ENCODE peak calls at places on chromosomes 13 and 19, in seven cellular contexts. Y is T-helper 1 cell, L is neuronal stem cell, P is MCF 10A, W is DMS153, K is AG09319, G is naive B cell. X is an unnamed sample.
A peak's percentile ranks its signal among the peaks of the same experiment; 100 is the strongest.

GRCh38 chr19:3055741-3056453 is 6.4 kb downstream of the TLE5 start:
- DNase-seq in L (no peak), W (peak; percentile 79), P (peak; percentile 93), G (no peak), K (no peak), Y (no peak), X (no peak)

GRCh38 chr19:17348700-17349099 is 11.3 kb downstream of the GTPBP3 start:
- DNase-seq in L (peak; percentile 23), W (peak; percentile 61), Y (no peak), K (no peak), G (no peak), P (peak; percentile 87), X (no peak)

GRCh38 chr19:6238256-6238642 is 41.5 kb downstream of the MLLT1 start:
- DNase-seq in P (no peak), Y (no peak), W (no peak), G (no peak), L (no peak), K (no peak), X (no peak)

GRCh38 chr13:76812971-76813691 is 73.1 kb downstream of the KCTD12 start:
- DNase-seq in L (no peak), Y (no peak), K (no peak), W (no peak), G (no peak), P (peak; percentile 28), X (no peak)

GRCh38 chr19:7748756-7749155 is 1.4 kb upstream of the CD209 start:
- DNase-seq in Y (no peak), G (peak; percentile 18), K (no peak), P (peak; percentile 23), W (no peak), L (no peak), X (no peak)

GRCh38 chr19:33401683-33402420 is 28.3 kb downstream of the CEBPG start:
- DNase-seq in L (no peak), G (no peak), Y (peak; percentile 2), P (no peak), K (no peak), W (no peak), X (no peak)

GRCh38 chr19:2770055-2771013 is 12.7 kb downstream of the SGTA start:
- DNase-seq in G (no peak), L (no peak), W (no peak), K (no peak), P (no peak), Y (no peak), X (no peak)

GRCh38 chr19:11496391-11497163 is 9.1 kb downstream of the ZNF653 start:
- DNase-seq in P (peak; percentile 93), L (peak; percentile 56), K (peak; percentile 29), W (peak; percentile 1), G (peak; percentile 43), Y (no peak), X (no peak)

GRCh38 chr13:32225494-32225931 is 89.7 kb downstream of the ZAR1L start:
- DNase-seq in L (no peak), Y (no peak), K (peak; percentile 46), G (no peak), W (no peak), P (no peak), X (no peak)

GRCh38 chr13:46146898-46147297 is 35.1 kb downstream of the LCP1 start:
- DNase-seq in L (no peak), G (no peak), W (peak; percentile 40), P (no peak), K (no peak), Y (no peak), X (no peak)

GRCh38 chr13:26813626-26814348 is 53.2 kb upstream of the GPR12 start:
- DNase-seq in K (no peak), W (no peak), L (no peak), G (no peak), P (peak; percentile 22), Y (no peak), X (no peak)

GRCh38 chr19:591099-591958 is 1.6 kb downstream of the HCN2 start:
- DNase-seq in K (no peak), G (no peak), L (peak; percentile 64), P (peak; percentile 50), W (no peak), Y (no peak), X (no peak)

GRCh38 chr19:41352609-41353465 is 885 bp downstream of the TGFB1 start:
- DNase-seq in Y (peak; percentile 55), G (peak; percentile 87), K (no peak), L (no peak), P (peak; percentile 74), W (no peak), X (no peak)

GRCh38 chr19:4380254-4380727 is 20.1 kb downstream of the SH3GL1 start:
- DNase-seq in Y (peak; percentile 30), P (peak; percentile 34), W (no peak), K (no peak), L (no peak), G (peak; percentile 58), X (no peak)

GRCh38 chr13:46342538-46342937 is 44.5 kb downstream of the RUBCNL start:
- DNase-seq in P (no peak), G (no peak), W (no peak), K (no peak), Y (no peak), L (no peak), X (no peak)

GRCh38 chr13:34011552-34012085 is 193.7 kb downstream of the RFC3 start:
- DNase-seq in G (no peak), W (peak; percentile 27), L (no peak), P (no peak), Y (no peak), K (no peak), X (no peak)

GRCh38 chr13:39016789-39017188 is 21.1 kb downstream of the PROSER1 start:
- DNase-seq in G (no peak), K (no peak), Y (no peak), W (no peak), L (peak; percentile 42), P (peak; percentile 52), X (no peak)

GRCh38 chr13:46140044-46140443 is 35.2 kb upstream of the CPB2 start:
- DNase-seq in P (no peak), K (no peak), G (no peak), Y (no peak), L (no peak), W (no peak), X (no peak)

GRCh38 chr19:38617764-38618589 is at the start of gene MAP4K1:
- DNase-seq in P (peak; percentile 13), G (peak; percentile 86), Y (peak; percentile 33), W (no peak), L (no peak), K (no peak), X (no peak)

GRCh38 chr19:55041627-55042343 is 3.7 kb upstream of the GP6 start:
- DNase-seq in G (no peak), L (no peak), Y (no peak), W (no peak), K (no peak), P (no peak), X (no peak)

GRCh38 chr19:54364775-54365257 is at the start of gene LAIR1:
- DNase-seq in K (no peak), Y (no peak), L (no peak), G (peak; percentile 56), P (peak; percentile 33), W (no peak), X (no peak)

X was measured in anterior cingulate cortex.